ENCODE peak calls at places on chromosome 14, in eight cellular contexts. I, S, P, H, Z, W, L and E are unnamed samples.

GRCh38 chr14:97033556-97034081 is 236.4 kb downstream of the VRK1 start:
- DNase-seq in Z (no peak), S (no peak), W (no peak), I (no peak), P (no peak), H (no peak), L (no peak), E (no peak)

GRCh38 chr14:67928375-67928774 is 108.8 kb downstream of the RAD51B start:
- DNase-seq in I (no peak), W (no peak), H (no peak), S (no peak), L (no peak), Z (no peak), P (no peak), E (no peak)

GRCh38 chr14:49992901-49993335 is 100.0 kb downstream of the ARF6 start:
- DNase-seq in I (no peak), P (no peak), S (no peak), Z (no peak), W (no peak), H (no peak), L (no peak), E (no peak)

GRCh38 chr14:80575763-80576162 is 364.5 kb upstream of the DIO2 start:
- DNase-seq in P (no peak), H (no peak), W (no peak), I (no peak), S (no peak), Z (no peak), L (no peak), E (no peak)

GRCh38 chr14:69812725-69813124 is 15.7 kb upstream of the SLC10A1 start:
- DNase-seq in L (peak), I (no peak), W (no peak), Z (no peak), P (no peak), H (no peak), S (no peak), E (no peak)

GRCh38 chr14:90616881-90617280 is 199.3 kb downstream of the TTC7B start:
- DNase-seq in S (no peak), Z (no peak), W (no peak), I (no peak), L (no peak), H (no peak), P (no peak), E (no peak)

GRCh38 chr14:35416108-35416750 is 11.7 kb upstream of the NFKBIA start:
- DNase-seq in P (no peak), I (peak), S (no peak), Z (no peak), H (no peak), L (no peak), W (no peak), E (no peak)

GRCh38 chr14:100955201-100955600 is 51.7 kb upstream of the RTL1 start:
- DNase-seq in Z (no peak), L (no peak), H (no peak), S (no peak), P (no peak), I (no peak), W (no peak), E (no peak)

GRCh38 chr14:103685276-103686211 is 29.7 kb downstream of the XRCC3 start:
- DNase-seq in Z (no peak), W (no peak), L (no peak), I (no peak), S (no peak), P (no peak), H (no peak), E (no peak)

GRCh38 chr14:56720703-56721426 is 89.4 kb downstream of the OTX2 start:
- DNase-seq in H (no peak), W (no peak), I (no peak), S (no peak), L (no peak), Z (no peak), P (no peak), E (no peak)

GRCh38 chr14:96221109-96221650 is 16.5 kb downstream of the BDKRB2 start:
- DNase-seq in H (no peak), W (no peak), Z (no peak), S (no peak), P (peak), L (no peak), I (no peak), E (no peak)

GRCh38 chr14:65239143-65239672 is 136.9 kb upstream of the MAX start:
- DNase-seq in S (no peak), P (peak), L (peak), W (no peak), H (no peak), I (no peak), Z (peak), E (peak)

GRCh38 chr14:52987042-52987441 is 36.2 kb upstream of the FERMT2 start:
- DNase-seq in W (no peak), I (no peak), P (no peak), S (no peak), L (no peak), H (no peak), Z (no peak), E (no peak)

GRCh38 chr14:31955941-31956579 is 121.0 kb upstream of the ARHGAP5 start:
- DNase-seq in H (no peak), Z (no peak), L (no peak), I (no peak), P (no peak), W (no peak), S (no peak), E (no peak)

GRCh38 chr14:100214768-100215079 is 24.2 kb upstream of the YY1 start:
- DNase-seq in L (no peak), Z (no peak), I (no peak), S (no peak), H (no peak), W (no peak), P (no peak), E (no peak)

GRCh38 chr14:23438130-23438893 is 2.9 kb upstream of the MYH7 start:
- DNase-seq in P (no peak), L (no peak), H (no peak), S (no peak), W (no peak), Z (no peak), I (no peak), E (no peak)

GRCh38 chr14:44895716-44896115 is 66.0 kb downstream of the KLHL28 start:
- DNase-seq in W (no peak), I (no peak), L (no peak), P (no peak), S (no peak), H (no peak), Z (peak), E (no peak)

GRCh38 chr14:105474478-105475268 is at the start of gene CRIP2:
- DNase-seq in Z (no peak), W (no peak), P (no peak), I (peak), S (no peak), H (no peak), L (no peak), E (peak)

GRCh38 chr14:44798386-44799242 is 163.1 kb downstream of the KLHL28 start:
- DNase-seq in S (no peak), P (no peak), W (no peak), H (no peak), Z (no peak), I (no peak), L (no peak), E (no peak)

GRCh38 chr14:64723691-64724577 is 19.7 kb downstream of the PLEKHG3 start:
- DNase-seq in L (no peak), H (no peak), W (no peak), S (peak), I (no peak), Z (no peak), P (peak), E (peak)

GRCh38 chr14:101857226-101857625 is 95.7 kb downstream of the PPP2R5C start:
- DNase-seq in Z (no peak), S (no peak), W (no peak), L (peak), H (no peak), I (no peak), P (no peak), E (no peak)

GRCh38 chr14:89303452-89304435 is 113.3 kb downstream of the FOXN3 start:
- DNase-seq in I (no peak), P (no peak), S (no peak), L (no peak), W (no peak), Z (peak), H (peak), E (no peak)

GRCh38 chr14:100734031-100734990 is 7.6 kb downstream of the DLK1 start:
- DNase-seq in S (peak), L (no peak), W (no peak), Z (no peak), P (peak), I (peak), H (no peak), E (no peak)

GRCh38 chr14:58805057-58805456 is 167.3 kb downstream of the DACT1 start:
- DNase-seq in L (no peak), I (no peak), W (no peak), H (no peak), P (no peak), Z (no peak), S (no peak), E (no peak)

GRCh38 chr14:22448035-22448904 is 140.8 kb downstream of the DAD1 start:
- DNase-seq in I (no peak), L (no peak), Z (no peak), H (no peak), S (no peak), P (no peak), W (no peak), E (no peak)

GRCh38 chr14:91899777-91900176 is 32.4 kb upstream of the TC2N start:
- DNase-seq in P (no peak), Z (no peak), I (no peak), L (no peak), H (no peak), W (no peak), S (no peak), E (no peak)

GRCh38 chr14:78709795-78710569 is 539.8 kb downstream of the NRXN3 start:
- DNase-seq in Z (no peak), S (no peak), W (no peak), P (no peak), I (no peak), H (no peak), L (no peak), E (no peak)

GRCh38 chr14:71594828-71595227 is 337.4 kb upstream of the RGS6 start:
- DNase-seq in L (no peak), P (no peak), S (no peak), W (no peak), I (no peak), Z (no peak), H (no peak), E (no peak)

GRCh38 chr14:91751719-91752118 is 19.8 kb upstream of the CATSPERB start:
- DNase-seq in I (no peak), H (no peak), L (no peak), P (no peak), Z (no peak), S (no peak), W (no peak), E (no peak)

GRCh38 chr14:52862652-52863338 is 71.4 kb upstream of the GNPNAT1 start:
- DNase-seq in L (no peak), W (no peak), H (no peak), I (no peak), Z (no peak), P (no peak), S (no peak), E (no peak)

GRCh38 chr14:61812347-61813100 is 50.3 kb downstream of the SNAPC1 start:
- DNase-seq in S (no peak), Z (no peak), H (no peak), L (no peak), W (no peak), I (no peak), P (no peak), E (no peak)

GRCh38 chr14:92938890-92939671 is 16.1 kb downstream of the CHGA start:
- DNase-seq in L (no peak), Z (no peak), H (no peak), S (no peak), I (no peak), W (no peak), P (no peak), E (no peak)

GRCh38 chr14:84806627-84807026 is 723.3 kb upstream of the FLRT2 start:
- DNase-seq in L (no peak), H (no peak), W (no peak), I (no peak), S (no peak), P (no peak), Z (no peak), E (no peak)

DNA sequence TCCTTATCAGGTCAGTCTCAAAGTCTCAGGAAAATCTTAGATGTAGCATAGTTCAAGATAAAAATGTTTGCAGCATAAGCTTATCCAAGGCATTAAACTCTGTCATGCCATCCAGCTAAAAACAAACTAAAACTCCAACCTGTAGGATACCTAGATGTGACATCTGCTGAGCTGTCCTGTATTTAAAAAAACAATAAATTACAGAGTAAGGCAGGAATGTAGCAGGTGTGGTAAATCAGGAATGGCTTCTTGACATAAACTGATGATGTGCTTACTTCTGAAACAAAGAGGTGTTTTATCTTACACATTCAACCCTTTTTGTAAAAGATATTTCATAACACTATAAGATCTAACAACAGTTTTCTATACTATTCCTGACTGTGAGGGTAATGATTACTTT is 30.6 kb upstream of the DLGAP5 start:
- DNase-seq in L (no peak), P (no peak), I (no peak), S (no peak), W (no peak), Z (no peak), H (no peak), E (no peak)
- H3K4me3 ChIP-seq in L (no peak), P (no peak), I (no peak), S (no peak), W (no peak), Z (no peak), H (no peak), E (no peak)

GRCh38 chr14:94691658-94692029 is 78.3 kb downstream of the GSC start:
- DNase-seq in Z (peak), W (no peak), P (no peak), S (no peak), H (no peak), L (no peak), I (no peak), E (no peak)

GRCh38 chr14:94690486-94690885 is 78.3 kb downstream of the SERPINA3 start:
- DNase-seq in W (no peak), Z (no peak), S (no peak), P (no peak), I (no peak), L (no peak), H (no peak), E (no peak)

GRCh38 chr14:94689218-94689984 is 77.2 kb downstream of the SERPINA3 start:
- DNase-seq in P (peak), W (no peak), I (peak), H (no peak), L (peak), S (peak), Z (no peak), E (no peak)

GRCh38 chr14:94690896-94691657 is 78.8 kb downstream of the GSC start:
- DNase-seq in Z (no peak), L (no peak), S (no peak), H (no peak), I (no peak), W (no peak), P (no peak), E (no peak)

GRCh38 chr14:94689985-94690400 is 77.8 kb downstream of the SERPINA3 start:
- DNase-seq in W (no peak), S (peak), L (no peak), Z (no peak), H (no peak), P (no peak), I (no peak), E (no peak)
- H3K4me3 ChIP-seq in W (no peak), S (no peak), L (no peak), Z (no peak), H (no peak), P (no peak), I (no peak), E (no peak)

GRCh38 chr14:20428010-20428365 is 8.0 kb downstream of the KLHL33 start:
- DNase-seq in I (no peak), W (no peak), L (no peak), P (no peak), H (no peak), Z (no peak), S (no peak), E (no peak)
- H3K4me3 ChIP-seq in I (no peak), W (no peak), L (peak), P (no peak), H (no peak), Z (no peak), S (no peak), E (no peak)

DNA sequence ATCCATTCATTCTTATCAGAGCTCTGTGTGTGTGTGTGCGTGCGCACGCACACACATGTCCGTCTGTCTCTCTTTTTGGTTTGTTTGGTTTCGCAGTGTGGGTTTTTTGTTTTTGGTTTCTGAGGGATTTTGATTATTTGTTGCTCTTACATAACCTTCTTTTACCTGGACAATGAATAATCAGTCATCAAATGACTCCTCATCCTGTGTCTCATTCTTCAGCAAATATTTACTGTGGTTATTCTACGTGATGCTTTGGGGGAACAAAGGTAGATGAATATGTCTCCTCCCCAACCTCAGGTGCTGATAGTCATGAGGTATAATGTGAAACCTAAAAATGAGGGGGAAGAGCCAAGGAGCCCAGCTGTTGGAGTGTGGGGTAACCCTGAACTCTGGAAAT is 92.4 kb downstream of the SAMD4A start:
- DNase-seq in W (no peak), I (no peak), L (no peak), Z (no peak), P (no peak), H (no peak), S (no peak), E (no peak)
- H3K4me3 ChIP-seq in W (no peak), I (no peak), L (no peak), Z (no peak), P (no peak), H (no peak), S (no peak), E (no peak)